ENCODE peak calls at places on chromosomes 7 and 10, in six cellular contexts. One of them, this sample, is unnamed.

GRCh38 chr10:87860156-87860795 is 3.1 kb downstream of the KLLN start:
- DNase-seq in A549: peak; percentile 84
- DNase-seq in esophagus muscularis mucosa: no peak
- DNase-seq in tibial nerve: peak; percentile 39
- DNase-seq in transverse colon: no peak
- DNase-seq in endothelial cell of umbilical vein: peak; percentile 82
- DNase-seq in this sample: no peak

GRCh38 chr10:133008196-133008595 is 65.8 kb upstream of the CFAP46 start:
- DNase-seq in A549: no peak
- DNase-seq in esophagus muscularis mucosa: no peak
- DNase-seq in tibial nerve: no peak
- DNase-seq in transverse colon: no peak
- DNase-seq in endothelial cell of umbilical vein: no peak
- DNase-seq in this sample: no peak

GRCh38 chr10:27912241-27912640 is 86.6 kb downstream of the ODAD2 start:
- DNase-seq in A549: no peak
- DNase-seq in esophagus muscularis mucosa: no peak
- DNase-seq in tibial nerve: no peak
- DNase-seq in transverse colon: no peak
- DNase-seq in endothelial cell of umbilical vein: no peak
- DNase-seq in this sample: no peak

GRCh38 chr10:84097787-84098353 is 41.4 kb upstream of the GHITM start:
- DNase-seq in A549: peak; percentile 8
- DNase-seq in esophagus muscularis mucosa: no peak
- DNase-seq in tibial nerve: no peak
- DNase-seq in transverse colon: no peak
- DNase-seq in endothelial cell of umbilical vein: peak; percentile 8
- DNase-seq in this sample: no peak

GRCh38 chr7:24825315-24825917 is 68.2 kb upstream of the GSDME start:
- DNase-seq in A549: peak; percentile 41
- DNase-seq in esophagus muscularis mucosa: no peak
- DNase-seq in tibial nerve: no peak
- DNase-seq in transverse colon: no peak
- DNase-seq in endothelial cell of umbilical vein: no peak
- DNase-seq in this sample: no peak

GRCh38 chr7:26237035-26237807 is 35.7 kb downstream of the CBX3 start:
- DNase-seq in A549: no peak
- DNase-seq in esophagus muscularis mucosa: no peak
- DNase-seq in tibial nerve: no peak
- DNase-seq in transverse colon: no peak
- DNase-seq in endothelial cell of umbilical vein: no peak
- DNase-seq in this sample: no peak

GRCh38 chr10:73590881-73591577 is at the start of gene USP54:
- DNase-seq in A549: peak; percentile 28
- DNase-seq in esophagus muscularis mucosa: no peak
- DNase-seq in tibial nerve: peak; percentile 19
- DNase-seq in transverse colon: no peak
- DNase-seq in endothelial cell of umbilical vein: peak; percentile 56
- DNase-seq in this sample: no peak

GRCh38 chr7:33639552-33640197 is 265.7 kb upstream of the BMPER start:
- DNase-seq in A549: no peak
- DNase-seq in esophagus muscularis mucosa: no peak
- DNase-seq in tibial nerve: peak; percentile 33
- DNase-seq in transverse colon: no peak
- DNase-seq in endothelial cell of umbilical vein: no peak
- DNase-seq in this sample: no peak

GRCh38 chr7:142800699-142801260 is 30.0 kb downstream of the PRSS2 start:
- DNase-seq in A549: no peak
- DNase-seq in esophagus muscularis mucosa: peak; percentile 53
- DNase-seq in tibial nerve: no peak
- DNase-seq in transverse colon: no peak
- DNase-seq in endothelial cell of umbilical vein: no peak
- DNase-seq in this sample: peak; percentile 42

DNA sequence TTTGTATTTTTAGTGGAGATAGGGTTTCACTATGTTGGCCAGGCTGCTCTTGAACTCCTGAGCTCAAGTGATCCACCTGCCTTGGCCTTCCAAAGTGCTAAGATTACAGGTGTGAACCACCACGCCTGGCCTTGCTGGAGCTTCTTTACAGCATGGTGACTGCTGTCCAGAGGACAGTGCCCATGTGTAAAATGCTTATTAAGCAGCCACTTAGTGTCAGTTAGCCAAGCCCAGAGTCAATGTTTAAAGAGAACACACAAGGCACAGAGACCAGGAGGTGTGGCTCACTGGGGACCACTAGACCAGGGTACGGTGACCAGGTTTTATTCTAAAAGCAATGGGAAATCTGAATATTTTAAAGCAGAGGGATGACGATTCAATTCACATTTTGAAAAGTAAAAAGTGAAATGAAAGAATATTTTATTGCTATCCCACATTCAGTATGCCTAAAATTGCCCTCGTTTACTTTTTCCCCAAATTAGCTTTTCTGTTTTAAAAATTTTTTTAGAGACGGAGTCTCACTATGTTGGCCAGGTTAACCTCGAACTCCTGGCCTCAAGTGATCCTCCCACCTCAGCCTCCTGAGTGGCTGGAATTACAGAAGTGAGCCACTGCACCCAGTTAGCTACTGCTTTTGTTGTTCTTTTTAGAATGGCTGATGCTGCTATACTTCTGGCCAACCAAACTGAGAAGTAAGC is 172.8 kb downstream of the NRP1 start:
- DNase-seq in A549: no peak
- DNase-seq in esophagus muscularis mucosa: no peak
- DNase-seq in tibial nerve: no peak
- DNase-seq in transverse colon: no peak
- DNase-seq in endothelial cell of umbilical vein: no peak
- DNase-seq in this sample: no peak
- TF ChIP-seq POLR2A in A549: no peak
- TF ChIP-seq POLR2A in esophagus muscularis mucosa: no peak
- TF ChIP-seq POLR2A in tibial nerve: no peak
- TF ChIP-seq POLR2A in transverse colon: no peak
- TF ChIP-seq POLR2A in endothelial cell of umbilical vein: no peak
- TF ChIP-seq POLR2A in this sample: no peak

GRCh38 chr10:114504769-114505579 is 100.7 kb upstream of the AFAP1L2 start:
- DNase-seq in A549: peak; percentile 70
- DNase-seq in esophagus muscularis mucosa: no peak
- DNase-seq in tibial nerve: peak; percentile 80
- DNase-seq in transverse colon: no peak
- DNase-seq in endothelial cell of umbilical vein: peak; percentile 99
- DNase-seq in this sample: no peak

GRCh38 chr10:114506874-114507385 is 102.6 kb upstream of the AFAP1L2 start:
- DNase-seq in A549: no peak
- DNase-seq in esophagus muscularis mucosa: no peak
- DNase-seq in tibial nerve: no peak
- DNase-seq in transverse colon: no peak
- DNase-seq in endothelial cell of umbilical vein: peak; percentile 93
- DNase-seq in this sample: no peak

GRCh38 chr10:114508376-114508775 is 104.1 kb upstream of the AFAP1L2 start:
- DNase-seq in A549: no peak
- DNase-seq in esophagus muscularis mucosa: no peak
- DNase-seq in tibial nerve: no peak
- DNase-seq in transverse colon: no peak
- DNase-seq in endothelial cell of umbilical vein: no peak
- DNase-seq in this sample: no peak

GRCh38 chr10:114511875-114512274 is 107.6 kb upstream of the AFAP1L2 start:
- DNase-seq in A549: no peak
- DNase-seq in esophagus muscularis mucosa: no peak
- DNase-seq in tibial nerve: no peak
- DNase-seq in transverse colon: no peak
- DNase-seq in endothelial cell of umbilical vein: no peak
- DNase-seq in this sample: no peak

GRCh38 chr10:114507449-114507848 is 103.1 kb upstream of the AFAP1L2 start:
- DNase-seq in A549: peak; percentile 48
- DNase-seq in esophagus muscularis mucosa: no peak
- DNase-seq in tibial nerve: no peak
- DNase-seq in transverse colon: peak; percentile 93
- DNase-seq in endothelial cell of umbilical vein: peak; percentile 79
- DNase-seq in this sample: no peak
- H3K27ac ChIP-seq in A549: peak overlapping the region; percentile 8
- H3K27ac ChIP-seq in esophagus muscularis mucosa: peak overlapping the region; percentile 53
- H3K27ac ChIP-seq in tibial nerve: peak overlapping the region; percentile 48
- H3K27ac ChIP-seq in transverse colon: peak overlapping the region; percentile 73
- H3K27ac ChIP-seq in endothelial cell of umbilical vein: peak overlapping the region; percentile 80
- H3K27ac ChIP-seq in this sample: peak overlapping the region; percentile 63

DNA sequence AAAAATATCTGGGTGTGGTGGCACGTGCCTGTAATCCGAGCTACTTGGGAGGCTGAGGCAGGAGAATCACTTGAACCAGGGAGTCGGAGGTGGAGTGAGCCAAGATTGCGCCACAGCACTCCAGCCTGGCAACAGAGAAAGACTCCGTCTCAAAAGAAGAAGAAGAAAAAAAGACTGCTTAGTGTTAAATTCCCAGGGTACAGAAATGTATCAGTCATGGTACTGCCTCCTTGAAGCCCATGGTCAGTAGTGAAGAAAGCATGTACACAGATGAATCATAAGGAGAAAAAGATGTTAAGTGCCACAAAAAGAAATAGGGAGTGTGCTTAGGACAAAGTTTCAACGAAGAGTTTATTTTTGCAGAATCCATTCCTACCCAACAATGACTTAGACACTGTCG is 62.5 kb upstream of the KMT2E start:
- DNase-seq in A549: no peak
- DNase-seq in esophagus muscularis mucosa: no peak
- DNase-seq in tibial nerve: no peak
- DNase-seq in transverse colon: no peak
- DNase-seq in endothelial cell of umbilical vein: no peak
- DNase-seq in this sample: no peak
- H3K4me1 ChIP-seq in A549: no peaks in the 10 kb centered on the region
- H3K4me1 ChIP-seq in esophagus muscularis mucosa: peaks cover 48% of the 10 kb centered on the region
- H3K4me1 ChIP-seq in tibial nerve: no peaks in the 10 kb centered on the region
- H3K4me1 ChIP-seq in transverse colon: peaks cover 2% of the 10 kb centered on the region
- H3K4me1 ChIP-seq in endothelial cell of umbilical vein: no peaks in the 10 kb centered on the region
- H3K4me1 ChIP-seq in this sample: peaks cover under 1% of the 10 kb centered on the region

DNA sequence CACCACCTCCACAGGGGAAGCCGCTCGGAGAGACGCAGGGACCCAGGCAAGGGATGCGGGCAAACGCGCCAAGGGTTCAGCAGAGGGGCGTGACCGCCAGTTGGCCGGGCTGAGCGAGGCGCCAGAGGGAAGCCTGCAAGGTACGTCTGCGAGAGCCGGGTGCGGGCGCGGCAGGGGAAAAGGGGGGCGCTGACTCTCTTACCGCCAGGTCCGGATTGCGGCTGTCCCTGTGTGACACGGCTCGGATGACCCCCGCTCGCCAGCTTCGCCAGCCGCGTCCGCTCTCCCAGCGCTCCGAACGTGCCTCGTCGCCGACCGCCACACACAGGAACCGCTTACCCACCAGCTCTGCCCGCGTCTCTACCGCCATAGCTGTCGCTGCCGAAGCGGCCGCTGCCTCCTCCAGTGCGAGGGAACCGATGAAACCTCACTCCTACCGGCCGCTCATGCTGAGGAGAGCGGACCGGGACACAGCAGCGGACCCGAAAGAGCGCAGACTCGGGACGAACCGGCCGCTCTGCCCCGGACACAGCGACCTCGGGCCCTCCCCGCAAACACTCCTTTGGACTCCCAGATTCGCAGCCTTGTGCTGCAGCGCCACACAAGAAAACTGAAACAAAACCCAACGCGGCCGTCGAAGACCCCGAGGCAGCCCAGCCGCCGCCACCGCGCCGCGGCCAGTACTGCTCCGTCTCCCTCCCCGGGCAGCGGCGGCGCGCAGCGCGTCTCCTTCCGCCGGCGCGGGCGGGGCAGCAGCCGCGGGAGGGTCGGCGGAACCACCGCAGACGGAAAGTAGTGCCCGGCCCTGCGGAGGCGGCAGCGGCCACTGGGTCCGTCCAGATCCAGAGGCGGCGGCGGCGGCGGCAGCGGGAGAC is at the start of gene JMJD1C:
- DNase-seq in A549: peak; percentile 89
- DNase-seq in esophagus muscularis mucosa: no peak
- DNase-seq in tibial nerve: peak; percentile 42
- DNase-seq in transverse colon: peak; percentile 82
- DNase-seq in endothelial cell of umbilical vein: peak; percentile 80
- DNase-seq in this sample: no peak
- TF ChIP-seq POLR2A in A549: peak; percentile 39
- TF ChIP-seq POLR2A in esophagus muscularis mucosa: peak; percentile 30
- TF ChIP-seq POLR2A in tibial nerve: peak; percentile 66
- TF ChIP-seq POLR2A in transverse colon: peak; percentile 74
- TF ChIP-seq POLR2A in endothelial cell of umbilical vein: peak; percentile 84
- TF ChIP-seq POLR2A in this sample: peak; percentile 61

DNA sequence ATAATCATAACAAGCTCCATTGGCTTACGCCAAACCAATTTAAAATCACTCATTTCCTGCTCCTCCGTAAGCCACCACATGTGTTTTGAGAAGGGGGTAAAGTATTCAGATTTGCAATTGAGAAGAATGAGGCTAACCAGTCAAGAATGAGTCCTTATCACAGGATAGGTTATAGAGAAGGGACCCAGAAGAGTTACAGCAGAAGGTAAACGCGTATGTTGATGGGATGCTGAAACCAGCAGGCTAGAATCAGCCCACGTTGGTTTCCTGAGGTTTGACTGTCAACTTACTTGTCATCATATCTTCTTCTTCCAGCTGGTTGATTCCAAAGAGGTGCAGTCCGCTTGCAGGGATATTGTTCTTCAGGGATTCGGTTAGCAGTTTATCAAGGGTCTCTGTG is 64.1 kb upstream of the TM9SF3 start:
- DNase-seq in A549: no peak
- DNase-seq in esophagus muscularis mucosa: no peak
- DNase-seq in tibial nerve: no peak
- DNase-seq in transverse colon: no peak
- DNase-seq in endothelial cell of umbilical vein: no peak
- DNase-seq in this sample: no peak
- H3K27ac ChIP-seq in A549: no peak overlapping the region
- H3K27ac ChIP-seq in esophagus muscularis mucosa: no peak overlapping the region
- H3K27ac ChIP-seq in tibial nerve: no peak overlapping the region
- H3K27ac ChIP-seq in transverse colon: no peak overlapping the region
- H3K27ac ChIP-seq in endothelial cell of umbilical vein: no peak overlapping the region
- H3K27ac ChIP-seq in this sample: no peak overlapping the region